ENCODE peak calls at places on chromosome 2, in six cellular contexts. G, L, S, N, M and T are unnamed samples.

GRCh38 chr2:7666561-7667259 is 749.5 kb downstream of the RNF144A start:
- DNase-seq in S (no peak), M (no peak), L (no peak), N (no peak), G (no peak), T (no peak)

GRCh38 chr2:138356178-138356577 is 145.4 kb upstream of the SPOPL start:
- DNase-seq in S (no peak), N (no peak), G (no peak), L (no peak), M (peak; percentile 67), T (no peak)

GRCh38 chr2:61116302-61116701 is 45.7 kb upstream of the C2orf74 start:
- DNase-seq in L (no peak), N (no peak), M (no peak), S (no peak), G (no peak), T (no peak)

GRCh38 chr2:235498556-235499305 is 4.9 kb downstream of the AGAP1 start:
- DNase-seq in M (no peak), S (no peak), N (no peak), L (no peak), G (no peak), T (no peak)

GRCh38 chr2:18545384-18545783 is 15.1 kb downstream of the RDH14 start:
- DNase-seq in N (no peak), G (no peak), L (no peak), S (no peak), M (peak; percentile 80), T (no peak)

GRCh38 chr2:17422066-17422465 is 96.2 kb downstream of the RAD51AP2 start:
- DNase-seq in N (no peak), G (no peak), L (no peak), M (peak; percentile 15), S (no peak), T (no peak)

GRCh38 chr2:183919926-183920325 is 678.4 kb upstream of the ZNF804A start:
- DNase-seq in N (no peak), M (no peak), L (no peak), S (no peak), G (no peak), T (no peak)

GRCh38 chr2:37645363-37645762 is 26.1 kb downstream of the CDC42EP3 start:
- DNase-seq in S (no peak), G (peak; percentile 58), M (peak; percentile 80), L (no peak), N (peak; percentile 47), T (no peak)

GRCh38 chr2:102114290-102114721 is 28.2 kb upstream of the IL1R1 start:
- DNase-seq in M (no peak), N (no peak), L (no peak), G (peak; percentile 98), S (no peak), T (no peak)

GRCh38 chr2:132668189-132668833 is 1.7 kb downstream of the LYPD1 start:
- DNase-seq in S (no peak), N (no peak), L (no peak), G (no peak), M (no peak), T (no peak)

GRCh38 chr2:109400102-109400501 is 213.7 kb downstream of the SEPTIN10 start:
- DNase-seq in M (no peak), G (no peak), L (no peak), S (no peak), N (no peak), T (no peak)

GRCh38 chr2:120611016-120611415 is 124.7 kb upstream of the GLI2 start:
- DNase-seq in G (no peak), S (no peak), M (no peak), N (no peak), L (no peak), T (no peak)

GRCh38 chr2:240420206-240420899 is 15.1 kb upstream of the GPC1 start:
- DNase-seq in M (no peak), L (peak; percentile 12), N (no peak), G (no peak), S (no peak), T (no peak)

GRCh38 chr2:221972813-221973478 is 325.9 kb downstream of the PAX3 start:
- DNase-seq in L (no peak), S (no peak), M (no peak), G (no peak), N (no peak), T (no peak)

GRCh38 chr2:204234879-204235278 is 298.3 kb downstream of the ICOS start:
- DNase-seq in M (peak; percentile 13), S (no peak), G (no peak), N (no peak), L (no peak), T (no peak)

GRCh38 chr2:195049372-195050031 is 607.5 kb upstream of the SLC39A10 start:
- DNase-seq in L (no peak), N (no peak), G (no peak), M (peak; percentile 42), S (no peak), T (no peak)

GRCh38 chr2:77054938-77055337 is 467.2 kb downstream of the LRRTM4 start:
- DNase-seq in L (no peak), N (no peak), M (no peak), S (no peak), G (no peak), T (no peak)

GRCh38 chr2:158459161-158460003 is 2.6 kb downstream of the PKP4 start:
- DNase-seq in G (peak; percentile 12), L (no peak), N (no peak), S (no peak), M (no peak), T (no peak)

GRCh38 chr2:174633621-174633927 is 36.0 kb upstream of the WIPF1 start:
- DNase-seq in L (no peak), G (no peak), M (peak; percentile 71), N (no peak), S (no peak), T (no peak)

GRCh38 chr2:174634130-174635014 is 36.8 kb upstream of the WIPF1 start:
- DNase-seq in L (no peak), G (no peak), N (peak; percentile 57), M (peak; percentile 58), S (no peak), T (peak; percentile 54)

GRCh38 chr2:174635015-174635593 is 37.5 kb upstream of the WIPF1 start:
- DNase-seq in L (no peak), N (no peak), M (peak; percentile 26), G (no peak), S (no peak), T (no peak)

GRCh38 chr2:174636979-174637378 is 39.4 kb upstream of the WIPF1 start:
- DNase-seq in S (no peak), M (no peak), N (no peak), G (no peak), L (no peak), T (no peak)

DNA sequence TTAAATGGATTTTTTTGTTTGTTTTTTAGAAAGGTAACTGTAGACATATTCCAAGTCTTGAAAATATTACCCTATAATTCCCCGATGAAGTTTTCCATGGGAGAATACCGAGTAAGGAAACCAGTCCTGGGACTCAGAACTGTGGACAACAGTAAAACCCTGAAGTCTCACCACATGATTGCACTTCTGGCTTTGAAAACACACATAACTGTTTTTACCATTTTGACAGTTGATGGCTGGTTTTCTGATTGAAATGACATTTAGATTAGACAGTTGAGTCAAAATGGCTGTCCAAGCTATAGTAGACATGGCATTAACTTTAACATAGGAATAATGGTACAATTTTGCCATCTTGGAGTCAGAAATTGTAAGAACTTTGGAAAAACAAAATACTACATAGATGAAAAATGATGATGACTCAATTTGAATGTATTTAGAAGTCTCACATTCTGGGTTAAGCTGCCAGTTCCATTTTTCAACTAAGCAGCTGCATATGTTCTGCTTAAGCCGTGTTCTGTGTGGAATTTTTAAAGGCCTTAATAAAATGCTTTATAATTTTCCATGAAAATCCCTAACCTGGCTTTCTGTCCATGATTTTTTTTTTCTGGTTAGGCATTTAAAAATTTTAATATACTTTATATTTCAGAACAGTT is 38.3 kb upstream of the WIPF1 start:
- DNase-seq in S (no peak), N (no peak), L (no peak), M (peak; percentile 75), G (no peak), T (no peak)
- H3K4me1 ChIP-seq in S (no peaks in the 10 kb centered on the region), N (peaks cover 31% of the 10 kb centered on the region), L (peaks cover 36% of the 10 kb centered on the region), M (peaks cover 54% of the 10 kb centered on the region), G (peaks cover 16% of the 10 kb centered on the region), T (no peaks in the 10 kb centered on the region)

DNA sequence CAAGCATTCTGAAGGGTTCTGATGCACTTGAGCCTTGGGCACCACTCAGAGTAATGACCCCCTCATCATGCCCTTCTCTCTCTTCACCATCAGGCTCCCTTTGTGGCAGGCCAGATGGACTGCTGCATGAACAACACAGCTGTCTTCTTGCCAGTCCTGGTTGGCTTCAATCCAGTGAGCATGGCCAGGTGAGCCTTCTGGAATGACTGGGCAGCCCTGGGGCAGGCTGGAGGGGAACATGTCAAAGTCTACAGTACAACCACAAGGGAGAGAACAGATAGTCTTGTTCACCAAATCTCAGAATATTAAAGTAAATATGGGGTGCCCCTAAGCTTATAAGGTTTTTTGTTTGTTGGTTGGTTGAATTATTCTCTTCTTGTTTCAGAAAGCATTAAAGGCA is 4.4 kb downstream of the GCKR start:
- DNase-seq in N (no peak), G (no peak), S (no peak), M (no peak), L (no peak), T (peak; percentile 20)
- H3K4me1 ChIP-seq in N (no peaks in the 10 kb centered on the region), G (no peaks in the 10 kb centered on the region), S (no peaks in the 10 kb centered on the region), M (peaks cover 21% of the 10 kb centered on the region), L (no peaks in the 10 kb centered on the region), T (no peaks in the 10 kb centered on the region)

GRCh38 chr2:28269019-28269784 is 123.5 kb upstream of the FOSL2 start:
- DNase-seq in N (no peak), M (no peak), L (no peak), S (no peak), G (peak; percentile 29), T (peak; percentile 98)

GRCh38 chr2:28273751-28274150 is 118.9 kb upstream of the FOSL2 start:
- DNase-seq in G (no peak), L (no peak), N (no peak), M (no peak), S (no peak), T (peak; percentile 48)

GRCh38 chr2:28270456-28271146 is 122.1 kb upstream of the FOSL2 start:
- DNase-seq in G (no peak), M (no peak), L (no peak), S (no peak), N (no peak), T (no peak)

GRCh38 chr2:28271231-28271913 is 121.3 kb upstream of the FOSL2 start:
- DNase-seq in N (no peak), G (no peak), L (no peak), M (no peak), S (no peak), T (peak; percentile 49)

GRCh38 chr2:28271914-28272240 is 120.8 kb upstream of the FOSL2 start:
- DNase-seq in S (no peak), N (no peak), L (no peak), M (no peak), G (no peak), T (no peak)
- H3K4me1 ChIP-seq in S (peaks cover 50% of the 10 kb centered on the region), N (no peaks in the 10 kb centered on the region), L (peaks cover 39% of the 10 kb centered on the region), M (peaks cover 54% of the 10 kb centered on the region), G (peaks cover 59% of the 10 kb centered on the region), T (peaks cover 22% of the 10 kb centered on the region)

DNA sequence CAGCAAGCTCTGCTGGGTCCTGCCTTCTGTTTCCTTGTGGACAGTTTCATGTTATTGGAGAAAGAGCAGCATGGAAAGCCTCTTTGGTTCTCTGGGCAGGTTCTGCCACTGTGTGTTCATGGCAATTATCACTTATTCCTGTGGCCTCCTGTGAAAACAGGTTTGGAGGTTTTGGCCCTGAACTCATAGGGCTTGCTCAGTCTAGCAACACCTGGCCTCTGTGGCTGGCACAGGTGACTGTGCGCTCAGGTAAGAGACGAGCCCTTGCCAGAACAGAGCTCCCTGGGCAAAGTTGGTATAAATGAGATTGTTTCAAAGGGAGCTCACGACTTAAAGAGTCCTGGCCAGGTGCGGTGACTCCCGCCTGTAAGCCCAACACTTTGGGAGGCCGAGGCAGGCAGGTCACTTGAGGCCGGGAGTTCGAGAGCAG is 5.7 kb downstream of the CEP68 start:
- DNase-seq in L (no peak), S (no peak), M (no peak), G (no peak), N (no peak), T (no peak)
- H3K4me1 ChIP-seq in L (peaks cover 86% of the 10 kb centered on the region), S (peaks cover 91% of the 10 kb centered on the region), M (peaks cover 29% of the 10 kb centered on the region), G (peaks cover 29% of the 10 kb centered on the region), N (peaks cover 52% of the 10 kb centered on the region), T (peaks cover 13% of the 10 kb centered on the region)